ENCODE peak calls at places on chromosomes 4 and X, in ten cellular contexts. F is sigmoid colon; B is right cardiac atrium; I is GM23248; H is left ventricle myocardium inferior; L is left lung; A is mammary epithelial cell; V is H9; W is stomach; K is effector memory CD4-positive, alpha-beta T cell. J is an unnamed sample.
A peak's percentile ranks its signal among the peaks of the same experiment; 100 is the strongest.

GRCh38 chr4:7000421-7001176 is 42.6 kb upstream of the TADA2B start:
- DNase-seq in B (no peak), L (no peak), H (no peak), W (no peak), K (no peak), V (no peak), F (peak; percentile 20), A (no peak), I (no peak), J (no peak)

GRCh38 chr4:110902500-110902899 is 279.6 kb upstream of the PITX2 start:
- DNase-seq in V (no peak), W (no peak), B (no peak), F (no peak), L (no peak), A (peak; percentile 30), H (no peak), I (peak; percentile 20), K (no peak), J (no peak)

GRCh38 chr4:152860057-152860456 is 76.1 kb upstream of the FHDC1 start:
- DNase-seq in K (no peak), H (no peak), L (no peak), F (no peak), W (no peak), B (no peak), A (no peak), I (no peak), V (no peak), J (no peak)

GRCh38 chr4:53463340-53463739 is 85.9 kb downstream of the FIP1L1 start:
- DNase-seq in V (no peak), B (no peak), L (no peak), W (no peak), I (no peak), H (no peak), F (no peak), K (no peak), A (no peak), J (no peak)

GRCh38 chr4:101014417-101014816 is 332.9 kb downstream of the PPP3CA start:
- DNase-seq in F (no peak), B (no peak), K (no peak), I (no peak), W (no peak), L (no peak), V (no peak), H (no peak), A (no peak), J (no peak)

GRCh38 chr4:117623321-117623720 is 411.0 kb upstream of the NDST3 start:
- DNase-seq in I (no peak), K (no peak), A (no peak), W (no peak), B (no peak), V (no peak), H (no peak), L (no peak), F (no peak), J (no peak)

GRCh38 chr4:84177831-84178230 is 321.3 kb downstream of the NKX6-1 start:
- DNase-seq in B (no peak), H (no peak), A (peak; percentile 13), W (no peak), F (no peak), V (no peak), L (no peak), K (no peak), I (no peak), J (no peak)

GRCh38 chr4:8090312-8090711 is 68.3 kb downstream of the ABLIM2 start:
- DNase-seq in B (peak; percentile 6), A (peak; percentile 75), K (no peak), V (no peak), F (no peak), W (no peak), L (no peak), H (no peak), I (peak; percentile 57), J (peak; percentile 43)

GRCh38 chr4:120049732-120050494 is 16.7 kb downstream of the MAD2L1 start:
- DNase-seq in W (peak; percentile 79), B (peak; percentile 77), A (peak; percentile 61), H (peak; percentile 50), V (peak; percentile 81), K (peak; percentile 61), L (peak; percentile 73), F (peak; percentile 93), I (peak; percentile 84), J (peak; percentile 72)

GRCh38 chr4:85475631-85476233 is 782 bp downstream of the ARHGAP24 start:
- DNase-seq in B (peak; percentile 83), V (no peak), H (peak; percentile 35), I (peak; percentile 48), W (no peak), F (no peak), K (no peak), L (peak; percentile 48), A (no peak), J (no peak)

DNA sequence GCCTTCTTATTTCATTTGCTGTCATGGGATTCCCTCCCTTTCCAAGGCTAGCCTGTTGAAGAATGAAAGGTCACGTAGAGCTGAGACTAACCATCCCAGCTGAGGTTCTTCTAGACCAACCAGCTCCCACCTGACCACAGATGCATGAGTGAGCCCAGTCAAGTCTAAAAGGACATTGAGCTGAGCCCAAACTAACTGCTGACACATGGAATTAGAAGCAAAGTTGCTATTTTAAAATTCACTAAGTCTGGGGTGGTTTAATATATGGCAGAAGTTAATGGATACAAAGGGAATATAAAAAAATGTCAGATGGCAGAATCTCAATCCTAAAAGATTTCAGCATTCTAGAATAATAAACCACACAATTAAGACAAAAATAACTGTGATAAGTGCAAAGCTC is 118.9 kb upstream of the RASGEF1B start:
- DNase-seq in F (no peak), W (no peak), B (no peak), K (no peak), I (no peak), V (no peak), H (no peak), A (no peak), L (no peak), J (no peak)
- H3K4me1 ChIP-seq in F (peaks cover 6% of the 10 kb centered on the region), W (peaks cover under 1% of the 10 kb centered on the region), B (peaks cover 2% of the 10 kb centered on the region), K (no peaks in the 10 kb centered on the region), I (no peaks in the 10 kb centered on the region), V (no peaks in the 10 kb centered on the region), H (peaks cover 13% of the 10 kb centered on the region), A (no peaks in the 10 kb centered on the region), L (no peaks in the 10 kb centered on the region), J (no peaks in the 10 kb centered on the region)

GRCh38 chr4:148674891-148675290 is 232.7 kb upstream of the NR3C2 start:
- DNase-seq in B (no peak), H (no peak), A (no peak), I (no peak), K (no peak), V (no peak), W (no peak), L (no peak), F (no peak), J (no peak)
- H3K27ac ChIP-seq in B (no peak overlapping the region), H (no peak overlapping the region), A (no peak overlapping the region), I (no peak overlapping the region), K (no peak overlapping the region), V (no peak overlapping the region), W (no peak overlapping the region), L (no peak overlapping the region), F (no peak overlapping the region), J (no peak overlapping the region)

GRCh38 chrX:24150051-24150790 is 692 bp downstream of the ZFX start:
- DNase-seq in L (peak; percentile 94), W (peak; percentile 93), A (peak; percentile 86), I (peak; percentile 91), V (peak; percentile 91), K (peak; percentile 80), H (peak; percentile 86), F (peak; percentile 97), B (peak; percentile 93), J (peak; percentile 94)
- H3K4me1 ChIP-seq in L (peaks cover 45% of the 10 kb centered on the region), W (peaks cover 8% of the 10 kb centered on the region), A (peaks cover 49% of the 10 kb centered on the region), I (peaks cover 69% of the 10 kb centered on the region), V (peaks cover 4% of the 10 kb centered on the region), K (peaks cover 19% of the 10 kb centered on the region), H (peaks cover 64% of the 10 kb centered on the region), F (peaks cover 27% of the 10 kb centered on the region), B (peaks cover 5% of the 10 kb centered on the region), J (peaks cover 17% of the 10 kb centered on the region)

DNA sequence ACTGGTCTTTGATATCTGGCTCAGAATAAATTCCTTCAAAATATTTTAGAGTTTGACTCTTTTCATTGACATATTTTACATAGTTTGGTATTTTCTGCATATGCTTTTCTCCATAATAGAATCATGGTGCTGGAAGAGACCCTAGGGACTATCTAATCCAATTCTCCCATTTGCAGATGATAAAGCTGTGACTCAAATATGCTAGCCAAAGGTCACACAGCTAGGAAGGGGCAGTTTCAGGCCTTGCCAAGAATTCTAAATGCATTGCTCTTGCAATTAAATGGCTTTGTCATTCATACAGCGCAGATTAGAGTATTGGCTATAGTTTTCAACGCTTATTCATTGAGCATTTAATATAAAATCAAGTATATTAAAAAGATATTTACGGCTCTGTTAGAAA is 374.1 kb upstream of the RASGEF1B start:
- DNase-seq in I (no peak), L (no peak), H (no peak), F (no peak), K (no peak), W (no peak), V (no peak), B (no peak), A (no peak), J (no peak)
- H3K27ac ChIP-seq in I (no peak overlapping the region), L (no peak overlapping the region), H (no peak overlapping the region), F (no peak overlapping the region), K (no peak overlapping the region), W (no peak overlapping the region), V (no peak overlapping the region), B (no peak overlapping the region), A (no peak overlapping the region), J (no peak overlapping the region)

DNA sequence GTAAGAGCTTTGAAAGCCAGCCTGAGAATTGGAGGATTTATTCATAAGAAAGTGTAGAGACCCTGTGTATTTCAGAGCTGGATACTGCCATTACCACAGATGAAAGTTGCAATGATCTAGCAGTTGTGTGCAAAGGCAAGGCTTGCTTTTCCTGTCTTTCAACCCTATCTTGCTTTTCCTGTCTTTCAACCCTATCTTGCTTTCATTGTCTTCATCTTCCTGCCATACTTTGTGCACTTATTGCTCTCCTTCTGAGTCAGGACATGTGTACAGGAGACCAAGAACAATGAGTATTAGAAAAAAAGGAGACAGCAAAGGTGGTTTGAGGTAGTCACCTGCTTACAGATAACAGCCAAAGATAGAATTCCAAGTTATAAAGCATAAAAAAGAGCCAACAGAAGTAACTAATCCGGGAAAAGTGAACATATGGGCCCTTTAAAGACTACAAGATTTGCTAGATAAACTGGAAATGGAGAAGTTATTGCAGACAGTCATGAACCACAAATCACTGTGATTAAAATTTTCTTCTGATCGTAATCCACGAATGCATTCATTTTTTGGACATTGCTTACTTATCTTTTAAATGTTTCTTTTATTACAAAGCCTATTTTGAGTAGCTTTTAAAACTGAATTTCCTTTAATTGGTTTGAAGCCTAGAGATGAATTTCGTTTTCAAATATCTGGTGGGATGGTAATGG is 17.2 kb downstream of the C1QTNF7 start:
- DNase-seq in F (no peak), L (no peak), H (no peak), V (no peak), B (no peak), K (no peak), W (no peak), A (peak; percentile 33), I (no peak), J (no peak)
- H3K4me1 ChIP-seq in F (peaks cover 7% of the 10 kb centered on the region), L (no peaks in the 10 kb centered on the region), H (no peaks in the 10 kb centered on the region), V (no peaks in the 10 kb centered on the region), B (no peaks in the 10 kb centered on the region), K (no peaks in the 10 kb centered on the region), W (no peaks in the 10 kb centered on the region), A (no peaks in the 10 kb centered on the region), I (no peaks in the 10 kb centered on the region), J (no peaks in the 10 kb centered on the region)

DNA sequence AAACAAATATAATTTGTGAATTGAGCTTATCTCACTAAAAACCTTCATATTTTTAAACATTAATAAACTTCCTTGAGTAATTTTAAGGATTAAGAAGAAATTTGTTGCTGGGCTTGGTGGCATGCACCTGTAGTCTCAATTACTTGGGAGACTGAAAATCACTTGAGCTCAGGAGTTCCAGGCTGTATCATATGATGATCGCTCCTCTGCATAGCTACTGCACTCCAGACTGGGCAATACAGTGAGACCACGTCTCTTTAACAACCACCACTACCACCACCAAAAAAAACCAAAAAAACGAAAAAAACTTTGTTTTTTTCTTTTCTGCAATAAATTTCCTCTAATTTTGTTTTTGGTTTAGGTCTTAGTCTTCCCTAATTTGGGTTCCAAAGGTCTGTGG is 40.1 kb downstream of the RAPGEF2 start:
- DNase-seq in F (no peak), I (no peak), H (no peak), L (no peak), B (no peak), V (no peak), A (no peak), W (no peak), K (no peak), J (no peak)
- H3K27ac ChIP-seq in F (peak overlapping the region; percentile 9), I (no peak overlapping the region), H (no peak overlapping the region), L (no peak overlapping the region), B (no peak overlapping the region), V (no peak overlapping the region), A (no peak overlapping the region), W (no peak overlapping the region), K (no peak overlapping the region), J (no peak overlapping the region)